ENCODE peak calls at places on chromosomes 5 and 9, in four cellular contexts. R is CD8-positive, alpha-beta T cell; N is fibroblast of lung; G is cardiac muscle cell. A is an unnamed sample.

GRCh38 chr9:15286288-15286834 is 20.7 kb downstream of the TTC39B start:
- DNase-seq in R (no peak), N (no peak), G (no peak), A (no peak)

GRCh38 chr5:150505816-150506215 is 2.1 kb upstream of the NDST1 start:
- DNase-seq in R (no peak), N (no peak), G (no peak), A (no peak)

GRCh38 chr9:133031496-133031911 is 707 bp downstream of the GTF3C5 start:
- DNase-seq in R (no peak), N (no peak), G (no peak), A (no peak)

GRCh38 chr9:108636023-108636422 is 219.8 kb downstream of the ACTL7B start:
- DNase-seq in R (no peak), N (no peak), G (peak; percentile 21), A (no peak)

GRCh38 chr5:116527587-116527986 is 47.0 kb downstream of the SEMA6A start:
- DNase-seq in R (no peak), N (no peak), G (no peak), A (no peak)

GRCh38 chr9:102631559-102631958 is 363.6 kb upstream of the CYLC2 start:
- DNase-seq in R (no peak), N (no peak), G (no peak), A (no peak)

GRCh38 chr5:151039665-151040064 is 19.3 kb downstream of the GPX3 start:
- DNase-seq in R (no peak), N (no peak), G (no peak), A (no peak)

GRCh38 chr5:115379622-115380344 is 83.3 kb upstream of the CCDC112 start:
- DNase-seq in R (no peak), N (peak; percentile 64), G (no peak), A (no peak)

GRCh38 chr5:14359069-14360043 is 216.2 kb downstream of the TRIO start:
- DNase-seq in R (no peak), N (no peak), G (no peak), A (no peak)

GRCh38 chr5:153974131-153974812 is 64.4 kb downstream of the FAM114A2 start:
- DNase-seq in R (peak; percentile 19), N (peak; percentile 22), G (peak; percentile 60), A (no peak)

GRCh38 chr5:43046474-43046873 is 6.4 kb upstream of the ANXA2R start:
- DNase-seq in R (no peak), N (no peak), G (no peak), A (no peak)

GRCh38 chr9:36748322-36748899 is 175.7 kb downstream of the MELK start:
- DNase-seq in R (no peak), N (peak; percentile 33), G (peak; percentile 91), A (no peak)

GRCh38 chr5:151708126-151708525 is 21.4 kb upstream of the SPARC start:
- DNase-seq in R (no peak), N (no peak), G (no peak), A (no peak)

GRCh38 chr9:297104-297794 is 82.6 kb downstream of the DOCK8 start:
- DNase-seq in R (no peak), N (no peak), G (no peak), A (peak; percentile 19)

DNA sequence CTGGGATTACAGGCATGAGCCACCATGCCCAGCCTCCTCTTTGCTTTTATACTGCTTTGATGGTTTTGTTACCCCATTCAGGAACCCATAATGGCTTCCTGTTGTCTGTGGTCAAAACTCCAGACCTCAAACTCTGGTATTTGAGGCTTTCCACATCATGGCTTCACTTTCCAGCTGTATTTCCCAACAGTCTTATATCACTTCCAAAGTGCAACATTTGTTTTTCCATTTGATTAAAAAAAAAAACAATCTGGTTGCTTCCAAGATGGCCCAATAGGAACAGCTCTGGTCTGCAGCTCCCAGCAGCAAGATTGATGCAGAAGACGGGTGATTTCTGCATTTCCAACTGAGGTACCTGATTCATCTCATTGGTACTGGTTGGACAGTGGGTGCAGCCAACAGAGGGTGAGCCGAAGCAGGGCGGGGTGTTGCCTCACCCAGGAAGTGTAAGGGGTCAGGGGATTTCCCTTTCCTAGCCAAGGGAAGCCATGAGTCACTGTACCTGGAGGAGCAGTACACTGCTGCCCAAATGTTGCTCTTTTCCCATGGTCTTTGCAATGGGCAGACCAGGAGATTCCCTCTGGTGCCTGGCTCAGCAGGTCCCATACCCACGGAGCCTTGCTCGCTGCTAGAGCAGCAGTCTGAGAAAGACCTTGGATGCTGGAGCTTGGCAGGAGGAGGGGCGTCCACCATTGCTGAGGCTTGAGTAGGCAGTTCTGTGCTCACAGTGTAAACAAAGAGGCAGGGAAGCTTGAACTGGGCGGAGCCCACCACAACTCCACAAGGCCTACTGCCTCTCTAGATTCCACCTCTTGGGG is 458.4 kb downstream of the KDM4C start:
- DNase-seq in R (peak; percentile 12), N (peak; percentile 22), G (no peak), A (no peak)
- H3K4me3 ChIP-seq in R (no peak overlapping the region), N (no peak overlapping the region), G (no peak overlapping the region), A (no peak overlapping the region)

DNA sequence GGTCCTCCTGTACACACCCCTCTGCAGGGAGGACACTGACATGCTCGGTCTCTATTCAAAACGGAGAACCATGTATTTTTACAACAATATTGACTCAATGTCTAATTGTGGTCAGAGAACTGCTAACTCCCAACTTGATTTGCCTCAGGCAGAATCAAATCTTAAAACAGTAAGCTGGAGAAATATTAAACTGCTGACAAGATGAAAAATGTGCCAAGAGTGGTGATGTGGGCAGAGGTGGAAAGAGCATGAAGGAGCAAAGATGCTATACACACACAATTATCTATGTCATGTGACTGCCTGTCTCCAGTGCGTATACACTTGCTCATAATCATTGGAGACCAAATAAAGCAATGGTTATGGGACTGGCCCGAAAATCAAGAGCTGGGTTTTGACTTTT is 556.1 kb upstream of the ZNF608 start:
- DNase-seq in R (no peak), N (no peak), G (no peak), A (no peak)
- H3K27ac ChIP-seq in R (no peak overlapping the region), N (no peak overlapping the region), G (no peak overlapping the region), A (no peak overlapping the region)

DNA sequence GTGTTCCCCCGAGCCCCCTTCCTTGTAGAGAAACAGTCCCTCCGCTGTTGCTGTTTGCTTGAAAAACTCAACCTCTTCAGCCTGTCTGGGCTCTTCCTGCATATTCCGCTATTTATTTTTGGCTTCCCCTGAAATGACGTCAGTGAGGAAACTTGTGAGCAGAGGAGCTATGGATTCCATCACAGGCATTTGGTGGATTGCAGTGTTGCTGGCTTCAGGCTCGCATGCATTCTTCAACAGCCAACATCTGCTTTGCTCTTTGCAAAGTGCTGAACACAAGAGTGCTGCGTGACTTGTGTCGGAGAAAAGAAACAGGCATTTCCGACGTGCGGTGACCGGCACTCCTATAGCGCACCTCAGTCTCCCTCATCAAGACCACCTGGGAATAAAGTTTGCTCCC is 232.7 kb downstream of the RFK start:
- DNase-seq in R (no peak), N (peak; percentile 86), G (peak; percentile 54), A (no peak)
- H3K4me3 ChIP-seq in R (no peak overlapping the region), N (no peak overlapping the region), G (no peak overlapping the region), A (no peak overlapping the region)

GRCh38 chr9:81829201-81829882 is 98.9 kb upstream of the SPATA31D4 start:
- DNase-seq in R (no peak), N (no peak), G (no peak), A (no peak)
- H3K27ac ChIP-seq in R (no peak overlapping the region), N (no peak overlapping the region), G (no peak overlapping the region), A (no peak overlapping the region)

DNA sequence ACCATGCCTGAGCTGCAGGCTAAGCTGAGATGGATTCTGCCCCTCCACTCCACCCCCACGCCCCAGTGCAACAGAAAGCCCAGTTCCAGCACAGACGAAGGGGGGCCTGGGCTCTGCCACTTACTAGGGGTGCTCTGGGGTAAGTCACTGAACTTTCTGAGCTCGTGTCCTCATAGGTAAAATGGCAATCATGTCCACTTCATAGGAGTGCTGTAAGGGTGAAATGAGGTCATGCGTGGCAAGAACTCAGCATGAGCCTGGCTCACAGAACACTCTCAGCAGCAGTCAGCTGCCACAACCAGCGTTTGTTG is 8.4 kb upstream of the PSD2 start:
- DNase-seq in R (no peak), N (no peak), G (no peak), A (no peak)
- H3K4me3 ChIP-seq in R (no peak overlapping the region), N (peak overlapping the region; percentile 74), G (no peak overlapping the region), A (peak overlapping the region; percentile 72)

DNA sequence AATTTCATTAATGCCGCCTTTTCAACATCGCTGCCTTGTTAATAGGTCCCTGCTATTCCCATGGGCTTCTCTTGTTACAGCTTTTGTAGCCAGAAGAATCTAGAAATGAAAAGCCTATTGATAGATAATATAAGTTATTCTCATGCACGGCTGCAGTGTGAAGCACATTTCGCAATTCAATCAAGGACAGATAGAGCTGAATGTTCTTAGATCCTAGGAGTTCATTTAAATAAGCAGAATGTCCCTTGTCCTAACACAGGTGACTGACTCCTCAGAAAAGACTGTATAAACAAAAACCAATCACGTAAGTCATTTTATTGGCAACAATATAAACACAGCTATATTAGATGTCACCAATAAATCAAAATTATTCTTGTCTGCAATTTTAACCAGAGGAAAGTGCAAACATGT is 9.4 kb downstream of the GLIS3 start:
- DNase-seq in R (no peak), N (no peak), G (no peak), A (no peak)
- H3K27ac ChIP-seq in R (no peak overlapping the region), N (no peak overlapping the region), G (no peak overlapping the region), A (no peak overlapping the region)